ENCODE peak calls at places on chromosomes 12 and 14, in eight cellular contexts. A is lower leg skin, F is fibroblast of the aortic adventitia, U is heart right ventricle, T is adrenal gland, K is Panc1, Q is cardiac fibroblast, O is HCT116. N is an unnamed sample.

GRCh38 chr12:132550014-132550802 is 60.2 kb downstream of the LRCOL1 start:
- DNase-seq in K (no peak), F (peak; percentile 44), A (no peak), U (no peak), O (no peak), Q (peak; percentile 9), T (peak; percentile 75), N (no peak)

GRCh38 chr12:19916982-19917381 is 451.4 kb upstream of the PDE3A start:
- DNase-seq in A (no peak), Q (no peak), K (no peak), U (no peak), T (no peak), F (no peak), O (no peak), N (no peak)

GRCh38 chr12:30598889-30599288 is 96.8 kb downstream of the IPO8 start:
- DNase-seq in U (no peak), F (peak; percentile 27), O (no peak), Q (peak; percentile 25), T (no peak), K (no peak), A (no peak), N (no peak)

GRCh38 chr14:74509587-74510210 is 16.1 kb downstream of the ISCA2 start:
- DNase-seq in O (no peak), F (no peak), K (no peak), A (no peak), U (no peak), T (no peak), Q (no peak), N (no peak)

GRCh38 chr12:51320311-51320694 is 3.7 kb downstream of the BIN2 start:
- DNase-seq in U (no peak), F (no peak), O (no peak), T (no peak), K (no peak), A (no peak), Q (peak; percentile 14), N (no peak)

GRCh38 chr14:105123981-105124836 is 44.4 kb downstream of the JAG2 start:
- DNase-seq in Q (no peak), F (no peak), U (no peak), K (no peak), T (peak; percentile 30), A (no peak), O (no peak), N (no peak)

GRCh38 chr12:121812320-121812871 is 8.6 kb downstream of the SETD1B start:
- DNase-seq in T (peak; percentile 91), Q (peak; percentile 82), F (peak; percentile 79), U (peak; percentile 79), K (no peak), A (no peak), O (no peak), N (no peak)

GRCh38 chr14:93090826-93091583 is 24.7 kb downstream of the ITPK1 start:
- DNase-seq in Q (peak; percentile 57), A (no peak), T (peak; percentile 68), U (peak; percentile 48), K (no peak), F (peak; percentile 13), O (no peak), N (no peak)

GRCh38 chr12:124171231-124171985 is 123.5 kb upstream of the RFLNA start:
- DNase-seq in A (no peak), K (no peak), U (no peak), F (no peak), O (no peak), T (no peak), Q (no peak), N (no peak)

GRCh38 chr14:49480053-49480452 is 106.1 kb downstream of the RPS29 start:
- DNase-seq in A (no peak), T (no peak), O (no peak), K (no peak), F (no peak), Q (no peak), U (no peak), N (no peak)

GRCh38 chr14:90060965-90061848 is 587 bp upstream of the KCNK13 start:
- DNase-seq in K (no peak), F (no peak), O (no peak), T (no peak), Q (no peak), A (no peak), U (peak; percentile 24), N (no peak)

GRCh38 chr14:37411079-37411735 is 183.8 kb downstream of the FOXA1 start:
- DNase-seq in T (no peak), F (no peak), Q (no peak), U (no peak), O (no peak), K (no peak), A (no peak), N (no peak)

GRCh38 chr12:124159655-124160054 is 135.2 kb upstream of the RFLNA start:
- DNase-seq in Q (no peak), K (no peak), U (no peak), F (no peak), A (no peak), O (no peak), T (no peak), N (no peak)

GRCh38 chr14:75460402-75460801 is 32.6 kb downstream of the JDP2 start:
- DNase-seq in O (no peak), U (no peak), A (no peak), K (no peak), T (no peak), Q (no peak), F (no peak), N (no peak)

GRCh38 chr14:71908141-71908540 is 24.1 kb upstream of the RGS6 start:
- DNase-seq in O (no peak), T (no peak), K (no peak), Q (no peak), U (no peak), F (no peak), A (no peak), N (no peak)

GRCh38 chr12:3722368-3722767 is 30.5 kb downstream of the CRACR2A start:
- DNase-seq in F (no peak), A (no peak), O (no peak), T (no peak), K (no peak), U (no peak), Q (no peak), N (no peak)

GRCh38 chr12:24039113-24039525 is 89.6 kb upstream of the SOX5 start:
- DNase-seq in A (no peak), U (no peak), F (peak; percentile 93), T (no peak), O (no peak), K (no peak), Q (peak; percentile 88), N (no peak)

GRCh38 chr12:66409195-66409871 is 107.0 kb downstream of the HELB start:
- DNase-seq in K (peak; percentile 8), Q (peak; percentile 89), T (no peak), F (peak; percentile 84), O (peak; percentile 57), U (no peak), A (no peak), N (no peak)

GRCh38 chr12:21941522-21942376 is 523 bp upstream of the ABCC9 start:
- DNase-seq in F (peak; percentile 73), A (peak; percentile 18), T (peak; percentile 67), K (no peak), O (no peak), U (peak; percentile 77), Q (peak; percentile 48), N (no peak)

GRCh38 chr12:18345021-18345735 is 83.9 kb downstream of the PIK3C2G start:
- DNase-seq in U (no peak), O (no peak), K (no peak), T (no peak), A (no peak), Q (peak; percentile 24), F (no peak), N (no peak)

GRCh38 chr12:402127-402456 is 648 bp downstream of the CCDC77 start:
- DNase-seq in A (no peak), T (no peak), U (no peak), O (no peak), K (no peak), Q (peak; percentile 41), F (peak; percentile 51), N (no peak)
- TF ChIP-seq CTCF in A (no peak), T (no peak), U (no peak), O (peak; percentile 11), K (no peak), Q (peak; percentile 33), F (peak; percentile 45), N (no peak)

GRCh38 chr12:62833634-62834033 is 101.3 kb downstream of the PPM1H start:
- DNase-seq in Q (no peak), F (no peak), T (no peak), K (no peak), U (no peak), O (no peak), A (no peak), N (no peak)
- H3K4me3 ChIP-seq in Q (no peak overlapping the region), F (no peak overlapping the region), T (no peak overlapping the region), K (no peak overlapping the region), U (no peak overlapping the region), O (no peak overlapping the region), A (no peak overlapping the region), N (no peak overlapping the region)

DNA sequence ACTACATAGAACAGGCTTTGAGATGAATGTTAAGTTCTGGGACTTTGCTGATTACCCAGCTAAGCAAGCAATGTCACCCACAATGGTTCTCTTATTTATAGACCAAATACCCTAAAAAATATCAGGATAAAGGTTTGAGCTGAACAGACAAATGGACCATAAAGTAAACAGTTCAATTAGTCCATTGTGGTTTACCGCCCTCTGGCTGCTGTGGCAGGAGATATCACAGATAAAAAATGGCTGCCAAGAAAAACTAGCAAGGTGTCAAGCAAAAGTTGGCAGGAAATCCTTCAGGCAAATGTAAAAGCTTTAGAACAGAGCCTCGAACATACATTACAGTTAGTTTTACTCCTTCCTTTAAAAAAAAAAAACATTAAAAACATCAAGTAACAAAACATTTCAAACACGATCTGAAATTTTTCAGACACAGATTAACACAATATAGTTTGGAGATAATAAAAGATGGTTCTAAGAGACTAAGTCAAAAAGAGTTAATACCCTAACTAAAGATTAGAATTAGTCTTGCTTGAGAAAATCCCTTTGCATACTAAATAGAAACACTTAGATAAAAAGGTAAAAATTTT is 41.3 kb downstream of the MED13L start:
- DNase-seq in T (peak; percentile 76), A (peak; percentile 34), U (no peak), F (peak; percentile 64), O (no peak), Q (peak; percentile 72), K (peak; percentile 32), N (no peak)
- TF ChIP-seq CTCF in T (peak; percentile 74), A (no peak), U (peak; percentile 81), F (peak; percentile 66), O (peak; percentile 74), Q (peak; percentile 73), K (peak; percentile 76), N (peak; percentile 76)

DNA sequence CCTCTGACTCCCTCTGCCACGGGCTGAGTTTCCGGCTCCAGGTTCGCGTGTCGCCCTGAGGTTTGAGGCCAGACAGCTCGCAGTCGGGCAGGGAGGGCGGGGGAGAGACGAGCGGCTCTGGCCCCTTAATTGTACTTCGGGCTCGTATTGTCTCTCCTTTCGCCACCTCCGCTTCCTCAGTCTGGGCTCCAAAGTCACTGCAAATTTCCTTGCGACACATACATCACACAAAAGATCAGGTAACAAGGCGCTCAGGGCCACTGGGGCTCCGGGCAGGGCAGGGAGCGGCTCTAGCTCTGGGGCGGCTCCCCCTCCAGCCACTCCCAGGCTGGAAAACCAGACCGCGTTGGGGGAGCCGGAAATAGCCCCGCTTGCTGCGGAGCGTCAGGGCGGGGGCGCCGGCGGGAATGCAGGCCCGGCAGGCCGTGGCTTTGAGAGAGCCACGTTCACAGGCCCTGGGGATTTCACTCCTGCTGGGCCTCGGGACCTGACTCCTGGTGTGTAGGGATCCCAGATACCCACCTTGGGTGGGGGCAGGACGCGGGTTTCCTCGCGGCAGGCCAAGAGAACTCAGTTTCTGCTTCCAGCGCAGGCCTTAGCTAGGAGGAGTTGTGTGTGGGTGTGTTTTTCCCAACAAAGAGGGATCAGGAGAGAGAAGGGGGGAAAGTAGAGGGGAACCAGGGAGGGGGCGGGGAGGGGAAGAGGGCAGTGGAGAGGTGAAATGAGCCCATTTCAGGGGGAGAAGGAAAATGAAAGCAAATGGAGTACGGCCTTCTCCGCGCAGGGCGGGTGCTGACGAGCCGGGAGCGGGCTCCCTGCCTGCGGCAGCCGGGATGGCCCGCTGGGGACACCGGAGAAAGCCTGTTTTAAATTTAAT is 4.4 kb upstream of the HOXC9 start:
- DNase-seq in A (no peak), Q (no peak), T (no peak), K (no peak), F (no peak), O (no peak), U (no peak), N (no peak)
- H3K4me3 ChIP-seq in A (peak overlapping the region; percentile 42), Q (peak overlapping the region; percentile 26), T (no peak overlapping the region), K (peak overlapping the region; percentile 66), F (peak overlapping the region; percentile 46), O (peak overlapping the region; percentile 85), U (peak overlapping the region; percentile 57), N (peak overlapping the region; percentile 69)